ENCODE peak calls at places on chromosomes 12 and 14, in five cellular contexts. N is mesothelial cell of epicardium; C is T-cell; E is stimulated activated CD4-positive, alpha-beta T cell treated with anti-CD3 and anti-CD28 coated beads, Interleukin-1b, Interleukin-23, amount 100 ng/mL, for 48 hours; T is left ventricle myocardium superior. V is an unnamed sample.

GRCh38 chr12:108612788-108613282 is 15.0 kb upstream of the TMEM119 start:
- DNase-seq in N (no peak), T (no peak), E (no peak), C (no peak), V (no peak)

GRCh38 chr12:52148541-52149181 is 43.2 kb downstream of the KRT80 start:
- DNase-seq in T (no peak), E (no peak), N (no peak), C (no peak), V (no peak)

GRCh38 chr14:101763941-101764709 is 2.6 kb downstream of the PPP2R5C start:
- DNase-seq in C (no peak), N (no peak), E (no peak), T (no peak), V (no peak)

GRCh38 chr12:30687265-30687986 is 8.2 kb downstream of the IPO8 start:
- DNase-seq in E (no peak), N (no peak), T (no peak), C (no peak), V (no peak)

GRCh38 chr14:78746086-78746595 is 576.0 kb downstream of the NRXN3 start:
- DNase-seq in N (no peak), C (no peak), E (no peak), T (no peak), V (no peak)

GRCh38 chr12:109653896-109654295 is 59.7 kb upstream of the FAM222A start:
- DNase-seq in C (no peak), T (no peak), E (no peak), N (no peak), V (no peak)

GRCh38 chr14:53368714-53369191 is 215.6 kb upstream of the DDHD1 start:
- DNase-seq in N (no peak), T (no peak), E (no peak), C (no peak), V (no peak)

GRCh38 chr14:99632410-99633035 is 12.4 kb upstream of the HHIPL1 start:
- DNase-seq in E (no peak), C (no peak), N (no peak), T (no peak), V (no peak)

GRCh38 chr12:23055004-23055403 is 430.0 kb downstream of the ETNK1 start:
- DNase-seq in N (no peak), C (no peak), E (no peak), T (no peak), V (no peak)

GRCh38 chr12:57225680-57226190 is 3.8 kb upstream of the SHMT2 start:
- DNase-seq in T (no peak), N (no peak), E (no peak), C (no peak), V (no peak)

GRCh38 chr12:38152816-38153736 is 163.5 kb upstream of the ALG10B start:
- DNase-seq in C (no peak), N (no peak), T (no peak), E (no peak), V (no peak)

GRCh38 chr14:74702293-74702692 is 10.6 kb downstream of the AREL1 start:
- DNase-seq in T (no peak), N (no peak), C (no peak), E (no peak), V (no peak)

GRCh38 chr12:70190252-70191010 is 52.8 kb upstream of the CNOT2 start:
- DNase-seq in T (no peak), C (no peak), N (no peak), E (no peak), V (no peak)

GRCh38 chr14:67487937-67488893 is at the start of gene TMEM229B:
- DNase-seq in C (peak), E (peak), T (peak), N (no peak), V (peak)

GRCh38 chr14:25231006-25231405 is 181.1 kb upstream of the STXBP6 start:
- DNase-seq in N (no peak), E (no peak), C (no peak), T (no peak), V (no peak)

GRCh38 chr14:84225243-84225642 is 1304.7 kb upstream of the FLRT2 start:
- DNase-seq in T (peak), E (no peak), C (no peak), N (no peak), V (no peak)

GRCh38 chr12:26798013-26798412 is 35.0 kb downstream of the ITPR2 start:
- DNase-seq in T (no peak), N (no peak), C (no peak), E (no peak), V (no peak)

GRCh38 chr12:76948895-76949294 is 70.1 kb upstream of the CSRP2 start:
- DNase-seq in C (no peak), E (no peak), N (no peak), T (no peak), V (no peak)

GRCh38 chr12:80702889-80703605 is 4.4 kb upstream of the MYF6 start:
- DNase-seq in T (no peak), E (no peak), C (no peak), N (no peak), V (no peak)

GRCh38 chr12:126385785-126386184 is 1320.5 kb downstream of the AACS start:
- DNase-seq in E (no peak), C (no peak), N (no peak), T (no peak), V (no peak)

GRCh38 chr14:71590131-71590530 is 342.1 kb upstream of the RGS6 start:
- DNase-seq in N (no peak), E (no peak), T (no peak), C (no peak), V (no peak)

GRCh38 chr14:105060751-105061427 is 4.3 kb downstream of the GPR132 start:
- DNase-seq in E (peak), N (no peak), C (no peak), T (peak), V (peak)

GRCh38 chr14:60618200-60618599 is 31.1 kb downstream of the SIX1 start:
- DNase-seq in C (no peak), E (no peak), N (no peak), T (no peak), V (no peak)

GRCh38 chr12:164207-164606 is 49.8 kb downstream of the SLC6A12 start:
- DNase-seq in E (no peak), C (no peak), T (peak), N (no peak), V (no peak)

GRCh38 chr14:75522224-75522764 is at the start of gene BATF:
- DNase-seq in E (peak), C (peak), N (no peak), T (no peak), V (peak)

GRCh38 chr12:13258212-13258611 is 61.7 kb downstream of the EMP1 start:
- DNase-seq in E (no peak), C (no peak), N (no peak), T (no peak), V (no peak)

GRCh38 chr14:101202627-101203404 is 299.3 kb upstream of the RTL1 start:
- DNase-seq in T (peak), N (no peak), E (no peak), C (no peak), V (no peak)

GRCh38 chr14:36241183-36241582 is 64.7 kb upstream of the PTCSC3 start:
- DNase-seq in N (no peak), C (no peak), T (no peak), E (no peak), V (no peak)

GRCh38 chr12:91662021-91662420 is 479.4 kb upstream of the DCN start:
- DNase-seq in T (no peak), E (no peak), C (no peak), N (no peak), V (no peak)

GRCh38 chr12:22318122-22318737 is 16.3 kb downstream of the ST8SIA1 start:
- DNase-seq in N (no peak), T (no peak), E (no peak), C (no peak), V (no peak)

GRCh38 chr12:27595231-27595642 is 71.2 kb downstream of the PPFIBP1 start:
- DNase-seq in E (no peak), C (no peak), N (no peak), T (peak), V (no peak)

GRCh38 chr12:104498211-104498801 is 41.6 kb downstream of the CHST11 start:
- DNase-seq in T (no peak), E (peak), C (peak), N (no peak), V (peak)

GRCh38 chr12:57142727-57143126 is 4.7 kb downstream of the LRP1-AS start:
- DNase-seq in C (no peak), E (no peak), N (no peak), T (no peak), V (no peak)

GRCh38 chr14:100192250-100192671 is 32.8 kb upstream of the DEGS2 start:
- DNase-seq in T (peak), E (no peak), C (no peak), N (no peak), V (peak)